ENCODE peak calls at places on chromosomes 1 and 21, in nine cellular contexts. J, C, L, F, U, G, W, H and P are unnamed samples.

GRCh38 chr21:27333091-27333490 is 366.2 kb upstream of the ADAMTS5 start:
- DNase-seq in H (no peak), W (no peak), U (no peak), J (no peak), L (no peak), G (no peak), C (no peak), F (no peak), P (no peak)

GRCh38 chr1:221667504-221667903 is 74.4 kb downstream of the DUSP10 start:
- DNase-seq in C (no peak), F (no peak), L (no peak), H (peak; percentile 69), J (no peak), W (no peak), G (no peak), U (peak; percentile 58), P (peak; percentile 20)

GRCh38 chr1:66217021-66217420 is 316.9 kb upstream of the SGIP1 start:
- DNase-seq in F (no peak), U (peak; percentile 84), L (no peak), W (no peak), C (no peak), G (no peak), J (no peak), H (peak; percentile 90), P (no peak)

GRCh38 chr1:150551784-150552691 is 2.8 kb downstream of the ADAMTSL4 start:
- DNase-seq in H (peak; percentile 66), G (no peak), L (peak; percentile 48), W (peak; percentile 95), U (peak; percentile 91), F (no peak), C (peak; percentile 94), J (peak; percentile 70), P (peak; percentile 83)

GRCh38 chr1:19122668-19123067 is 87.4 kb downstream of the UBR4 start:
- DNase-seq in W (no peak), F (no peak), G (no peak), J (peak; percentile 75), H (peak; percentile 16), U (peak; percentile 22), L (no peak), C (no peak), P (no peak)

GRCh38 chr1:56515898-56516538 is 63.3 kb downstream of the PLPP3 start:
- DNase-seq in W (no peak), G (no peak), U (no peak), F (no peak), H (no peak), L (no peak), J (no peak), C (no peak), P (no peak)

GRCh38 chr1:31219489-31219888 is 20.2 kb downstream of the NKAIN1 start:
- DNase-seq in G (no peak), U (no peak), J (no peak), F (no peak), W (no peak), L (no peak), H (no peak), C (no peak), P (no peak)

GRCh38 chr1:64476251-64476952 is 6.5 kb downstream of the CACHD1 start:
- DNase-seq in F (no peak), U (peak; percentile 81), J (no peak), C (peak; percentile 44), W (no peak), H (peak; percentile 89), G (no peak), L (no peak), P (peak; percentile 44)

GRCh38 chr1:210407207-210407886 is 78.6 kb downstream of the HHAT start:
- DNase-seq in H (peak; percentile 64), C (no peak), G (peak; percentile 67), F (peak; percentile 55), J (peak; percentile 70), W (peak; percentile 60), L (peak; percentile 80), U (peak; percentile 66), P (peak; percentile 16)

GRCh38 chr1:93678491-93678890 is 3.1 kb downstream of the BCAR3 start:
- DNase-seq in G (no peak), H (no peak), W (no peak), F (no peak), U (no peak), J (no peak), C (no peak), L (no peak), P (no peak)

GRCh38 chr1:198199105-198199504 is 42.3 kb downstream of the NEK7 start:
- DNase-seq in W (no peak), C (no peak), G (no peak), F (no peak), J (no peak), H (peak; percentile 66), U (no peak), L (no peak), P (no peak)

GRCh38 chr21:45380566-45380965 is 24.4 kb upstream of the COL18A1 start:
- DNase-seq in J (no peak), W (peak; percentile 40), H (no peak), C (no peak), F (no peak), U (no peak), G (no peak), L (no peak), P (no peak)

GRCh38 chr1:110188116-110188618 is 21.9 kb upstream of the KCNC4 start:
- DNase-seq in J (no peak), H (no peak), C (no peak), W (no peak), G (no peak), U (peak; percentile 74), F (peak; percentile 39), L (no peak), P (no peak)

GRCh38 chr1:25985171-25985570 is 12.7 kb downstream of the PAFAH2 start:
- DNase-seq in U (no peak), F (no peak), J (no peak), G (no peak), W (no peak), C (no peak), L (no peak), H (peak; percentile 59), P (no peak)

GRCh38 chr1:175857756-175858155 is 114.4 kb upstream of the TNR start:
- DNase-seq in C (no peak), W (no peak), G (no peak), U (no peak), H (no peak), L (no peak), F (no peak), J (no peak), P (no peak)

GRCh38 chr1:62652387-62652786 is 35.8 kb downstream of the DOCK7 start:
- DNase-seq in C (no peak), G (no peak), J (no peak), L (no peak), W (no peak), F (no peak), U (no peak), H (no peak), P (no peak)

GRCh38 chr1:173478099-173478555 is 992 bp downstream of the PRDX6 start:
- DNase-seq in G (no peak), L (no peak), H (peak; percentile 56), C (peak; percentile 51), U (peak; percentile 67), J (peak; percentile 58), W (peak; percentile 68), F (no peak), P (peak; percentile 51)

GRCh38 chr1:73953611-73954010 is 244.4 kb downstream of the LRRIQ3 start:
- DNase-seq in H (no peak), U (no peak), C (no peak), G (no peak), L (no peak), F (no peak), W (no peak), J (no peak), P (no peak)

GRCh38 chr1:184906771-184907170 is 67.5 kb downstream of the NIBAN1 start:
- DNase-seq in F (no peak), G (no peak), H (no peak), J (no peak), C (no peak), W (no peak), L (no peak), U (no peak), P (no peak)

GRCh38 chr1:194164755-194165154 is 978.3 kb upstream of the B3GALT2 start:
- DNase-seq in C (no peak), W (no peak), H (no peak), L (no peak), G (no peak), F (no peak), U (no peak), J (no peak), P (no peak)

GRCh38 chr1:108080448-108080847 is 115.5 kb upstream of the VAV3 start:
- DNase-seq in U (no peak), F (no peak), L (peak; percentile 33), J (no peak), C (no peak), G (peak; percentile 22), H (no peak), W (no peak), P (no peak)

GRCh38 chr1:93346472-93346991 is 825 bp downstream of the DR1 start:
- DNase-seq in J (peak; percentile 55), H (peak; percentile 33), G (no peak), W (no peak), C (no peak), L (peak; percentile 51), U (peak; percentile 58), F (no peak), P (no peak)

GRCh38 chr1:210332719-210333398 is 4.2 kb downstream of the HHAT start:
- DNase-seq in L (peak; percentile 72), H (peak; percentile 39), G (peak; percentile 19), J (no peak), F (no peak), W (no peak), U (no peak), C (no peak), P (no peak)

GRCh38 chr1:119011706-119012105 is 23.6 kb upstream of the TBX15 start:
- DNase-seq in F (no peak), W (no peak), L (no peak), J (no peak), U (no peak), H (no peak), C (no peak), G (no peak), P (no peak)

GRCh38 chr1:93079685-93080141 is 630 bp downstream of the MTF2 start:
- DNase-seq in H (peak; percentile 29), L (peak; percentile 57), G (no peak), F (no peak), U (peak; percentile 36), W (no peak), J (peak; percentile 51), C (no peak), P (no peak)

GRCh38 chr1:113940365-113941244 is 11.5 kb downstream of the HIPK1 start:
- DNase-seq in U (no peak), G (peak; percentile 40), J (no peak), W (no peak), L (peak; percentile 56), C (no peak), F (no peak), H (no peak), P (no peak)

GRCh38 chr1:35925741-35926140 is 5.2 kb upstream of the AGO3 start:
- DNase-seq in W (no peak), J (no peak), U (peak; percentile 57), F (no peak), L (no peak), G (no peak), C (peak; percentile 60), H (no peak), P (peak; percentile 61)

GRCh38 chr1:18292531-18292930 is 184.9 kb downstream of the IGSF21 start:
- DNase-seq in L (no peak), U (no peak), H (no peak), G (no peak), F (no peak), C (no peak), W (no peak), J (no peak), P (no peak)